ENCODE peak calls at places on chromosomes 4 and X, in seven cellular contexts. B is GM10248, M is uterus, R is kidney, G is foreskin fibroblast, H is omental fat pad, C is AG09309. N is an unnamed sample.

GRCh38 chrX:30865020-30865419 is 24.0 kb downstream of the TAB3 start:
- DNase-seq in B (no peak), M (no peak), R (no peak), G (no peak), H (no peak), C (no peak), N (no peak)

GRCh38 chr4:7161721-7162214 is 30.6 kb upstream of the SORCS2 start:
- DNase-seq in B (no peak), M (no peak), R (no peak), G (no peak), H (no peak), C (peak), N (no peak)

GRCh38 chr4:4659871-4660651 is 118.2 kb upstream of the STX18 start:
- DNase-seq in B (no peak), M (no peak), R (no peak), G (peak), H (no peak), C (peak), N (peak)

GRCh38 chr4:21134994-21135393 is 434.7 kb downstream of the PACRGL start:
- DNase-seq in B (no peak), M (no peak), R (no peak), G (no peak), H (no peak), C (no peak), N (peak)

GRCh38 chr4:91497892-91498291 is 805.9 kb upstream of the GRID2 start:
- DNase-seq in B (no peak), M (no peak), R (no peak), G (no peak), H (no peak), C (no peak), N (no peak)

GRCh38 chrX:15854080-15854655 is 445 bp downstream of the AP1S2 start:
- DNase-seq in B (peak), M (peak), R (peak), G (no peak), H (peak), C (no peak), N (peak)

GRCh38 chrX:24283122-24283789 is 30.6 kb downstream of the SUPT20HL2 start:
- DNase-seq in B (no peak), M (peak), R (no peak), G (no peak), H (no peak), C (no peak), N (no peak)

GRCh38 chr4:7110546-7110945 is 42.7 kb upstream of the GRPEL1 start:
- DNase-seq in B (no peak), M (no peak), R (no peak), G (no peak), H (no peak), C (no peak), N (no peak)

GRCh38 chr4:170014359-170015008 is 11.7 kb downstream of the MFAP3L start:
- DNase-seq in B (no peak), M (peak), R (no peak), G (no peak), H (no peak), C (no peak), N (no peak)

GRCh38 chrX:69297521-69297920 is 132.3 kb upstream of the PJA1 start:
- DNase-seq in B (no peak), M (no peak), R (no peak), G (no peak), H (no peak), C (no peak), N (no peak)

GRCh38 chr4:71229477-71230257 is 109.2 kb upstream of the SLC4A4 start:
- DNase-seq in B (peak), M (no peak), R (peak), G (peak), H (no peak), C (no peak), N (peak)

GRCh38 chr4:76532810-76533209 is 97.8 kb downstream of the SHROOM3 start:
- DNase-seq in B (no peak), M (no peak), R (no peak), G (no peak), H (no peak), C (no peak), N (no peak)

GRCh38 chr4:21885770-21886169 is 62.8 kb downstream of the KCNIP4 start:
- DNase-seq in B (no peak), M (no peak), R (no peak), G (no peak), H (no peak), C (no peak), N (no peak)

GRCh38 chr4:168577624-168578023 is 80.8 kb downstream of the PALLD start:
- DNase-seq in B (no peak), M (no peak), R (peak), G (no peak), H (no peak), C (no peak), N (no peak)

GRCh38 chr4:20331642-20332041 is 79.9 kb downstream of the SLIT2 start:
- DNase-seq in B (no peak), M (no peak), R (no peak), G (no peak), H (no peak), C (no peak), N (no peak)

GRCh38 chr4:124943145-124943889 is 230.8 kb upstream of the ANKRD50 start:
- DNase-seq in B (no peak), M (no peak), R (no peak), G (no peak), H (no peak), C (peak), N (peak)

GRCh38 chr4:98514930-98515809 is 143.2 kb downstream of the TSPAN5 start:
- DNase-seq in B (no peak), M (no peak), R (no peak), G (no peak), H (no peak), C (no peak), N (no peak)

GRCh38 chr4:12050357-12050756 is 621.7 kb upstream of the HS3ST1 start:
- DNase-seq in B (no peak), M (no peak), R (no peak), G (no peak), H (no peak), C (no peak), N (no peak)

GRCh38 chr4:125368684-125369083 is 53.9 kb downstream of the FAT4 start:
- DNase-seq in B (no peak), M (no peak), R (no peak), G (peak), H (no peak), C (peak), N (peak)

GRCh38 chr4:41258783-41259182 is 2.1 kb downstream of the UCHL1 start:
- DNase-seq in B (no peak), M (no peak), R (no peak), G (peak), H (no peak), C (peak), N (peak)

GRCh38 chr4:8269535-8270417 is at the start of gene HTRA3:
- DNase-seq in B (no peak), M (peak), R (peak), G (no peak), H (no peak), C (no peak), N (no peak)

GRCh38 chrX:44447214-44447613 is 95.4 kb downstream of the FUNDC1 start:
- DNase-seq in B (no peak), M (no peak), R (no peak), G (no peak), H (no peak), C (no peak), N (no peak)

GRCh38 chr4:106423791-106424190 is 55.2 kb upstream of the GIMD1 start:
- DNase-seq in B (no peak), M (no peak), R (no peak), G (no peak), H (no peak), C (no peak), N (no peak)

GRCh38 chr4:116702949-116703348 is 382.4 kb downstream of the TRAM1L1 start:
- DNase-seq in B (no peak), M (no peak), R (no peak), G (no peak), H (no peak), C (no peak), N (no peak)

GRCh38 chr4:128590773-128591172 is 218.7 kb upstream of the JADE1 start:
- DNase-seq in B (no peak), M (peak), R (no peak), G (no peak), H (no peak), C (no peak), N (no peak)

GRCh38 chrX:31929366-31929765 is 857.5 kb upstream of the FTHL17 start:
- DNase-seq in B (no peak), M (no peak), R (no peak), G (no peak), H (no peak), C (no peak), N (no peak)

GRCh38 chrX:11756354-11757318 is 1.4 kb upstream of the MSL3 start:
- DNase-seq in B (no peak), M (no peak), R (no peak), G (peak), H (no peak), C (no peak), N (peak)

GRCh38 chr4:74969507-74970474 is 36.9 kb downstream of the PARM1 start:
- DNase-seq in B (no peak), M (peak), R (no peak), G (no peak), H (no peak), C (no peak), N (no peak)
- TF ChIP-seq CTCF in B (no peak), M (peak), R (peak), G (no peak), H (no peak), C (no peak), N (no peak)

GRCh38 chrX:13898084-13898483 is 81.2 kb upstream of the GPM6B start:
- DNase-seq in B (peak), M (peak), R (no peak), G (peak), H (no peak), C (no peak), N (peak)
- TF ChIP-seq CTCF in B (peak), M (no peak), R (no peak), G (peak), H (no peak), C (no peak), N (peak)

GRCh38 chr4:184648220-184649025 is 824 bp downstream of the CASP3 start:
- DNase-seq in B (peak), M (peak), R (peak), G (no peak), H (peak), C (no peak), N (peak)
- TF ChIP-seq CTCF in B (no peak), M (no peak), R (no peak), G (no peak), H (no peak), C (peak), N (no peak)

DNA sequence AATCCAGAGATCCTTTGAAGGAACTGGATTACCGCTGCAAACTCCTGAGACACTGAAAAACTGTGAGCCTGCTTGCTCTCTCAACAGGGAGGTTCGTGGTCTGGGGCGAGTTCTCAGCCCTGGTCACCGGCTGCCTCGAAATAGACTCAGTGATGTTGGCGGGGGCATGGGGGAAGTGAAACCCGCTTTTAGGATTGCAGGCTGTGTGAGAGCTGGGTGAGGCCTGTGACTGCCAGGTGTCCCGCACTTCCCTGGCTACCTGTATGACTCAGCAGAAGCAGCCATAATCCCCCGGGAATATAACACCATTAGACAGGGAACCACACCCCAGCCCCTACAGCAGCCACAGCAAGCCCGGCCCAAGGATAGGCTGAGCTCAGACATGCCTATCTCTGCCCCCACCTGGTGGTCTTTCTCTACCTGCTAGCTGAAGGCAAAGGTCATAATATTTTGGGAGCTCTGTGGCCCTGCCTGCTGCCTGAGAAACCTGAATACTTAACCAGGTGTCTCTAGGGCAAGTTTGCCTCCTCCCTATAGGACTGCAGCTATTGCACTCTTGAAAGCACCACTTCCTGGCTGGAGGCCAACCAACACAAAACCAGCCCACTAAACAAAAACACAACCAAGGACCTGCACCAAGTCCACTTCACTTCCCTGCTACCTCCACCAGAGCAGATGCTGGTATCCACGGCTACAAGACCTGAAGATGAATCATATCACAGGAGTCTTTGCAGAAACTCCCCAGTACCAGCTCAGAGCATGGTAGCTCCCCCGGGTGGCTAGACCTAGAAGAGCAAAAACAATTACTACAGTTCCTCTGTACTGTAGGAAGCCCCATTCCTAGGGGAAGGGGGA is 202.0 kb downstream of the RRAGB start:
- DNase-seq in B (peak), M (no peak), R (peak), G (no peak), H (no peak), C (no peak), N (no peak)
- TF ChIP-seq CTCF in B (peak), M (no peak), R (no peak), G (no peak), H (no peak), C (no peak), N (no peak)

GRCh38 chrX:17005712-17006372 is 59.4 kb downstream of the REPS2 start:
- DNase-seq in B (no peak), M (no peak), R (no peak), G (no peak), H (no peak), C (no peak), N (no peak)

GRCh38 chrX:17009856-17010650 is 63.6 kb downstream of the REPS2 start:
- DNase-seq in B (no peak), M (no peak), R (no peak), G (no peak), H (no peak), C (no peak), N (no peak)

DNA sequence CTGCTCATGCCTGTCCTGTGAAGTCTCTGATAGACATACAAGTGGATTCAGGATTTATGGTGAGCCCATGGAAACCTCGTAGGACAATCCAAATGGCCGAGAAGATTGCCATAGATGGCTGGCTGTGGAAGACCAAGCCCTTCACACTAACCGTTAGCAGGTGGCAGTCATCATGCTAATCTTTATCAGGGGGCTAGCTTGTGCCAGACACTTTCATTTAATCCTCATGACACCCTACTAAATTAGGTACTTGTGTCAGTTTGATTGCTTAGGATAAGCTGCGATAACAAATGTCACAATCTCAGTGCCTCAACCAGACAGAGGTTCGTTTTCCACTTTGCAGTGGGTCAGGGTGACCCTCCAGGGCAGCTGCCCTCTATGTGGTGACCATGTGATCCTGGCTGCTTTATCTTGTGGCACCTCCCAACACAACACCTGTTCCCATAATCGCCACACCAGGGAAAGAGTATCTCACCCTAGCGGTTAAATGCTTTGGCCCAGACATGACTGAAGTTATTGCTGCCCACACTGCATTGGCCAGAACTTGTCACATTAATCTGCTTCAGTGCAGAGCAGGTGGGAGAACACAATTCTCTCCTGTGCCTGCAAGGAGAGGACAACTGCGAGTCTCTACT is 60.8 kb downstream of the REPS2 start:
- DNase-seq in B (peak), M (peak), R (no peak), G (no peak), H (no peak), C (no peak), N (no peak)
- TF ChIP-seq CTCF in B (peak), M (no peak), R (peak), G (peak), H (no peak), C (peak), N (peak)

N was measured in HFFc6.